ENCODE peak calls at places on chromosome 2, in eight cellular contexts. One of them, this sample, is unnamed.

GRCh38 chr2:101559576-101559975 is 84.7 kb upstream of the RFX8 start:
- DNase-seq in HS-5: no peak
- DNase-seq in NCI-H1105: no peak
- DNase-seq in activated CD4-positive, alpha-beta memory T cell treated with anti-CD3 and anti-CD28 coated beads, Interleukin-2, amount 10 ng/mL, durations not matched to agents 7 days and 5 days: no peak
- DNase-seq in kidney: no peak
- DNase-seq in T-helper 2 cell: no peak
- DNase-seq in PC-3: peak; percentile 76
- DNase-seq in NCI-H2081: no peak
- DNase-seq in this sample: no peak

GRCh38 chr2:232877940-232878511 is 8.0 kb downstream of the SNORC start:
- DNase-seq in NCI-H1105: no peak
- DNase-seq in HS-5: no peak
- DNase-seq in NCI-H2081: no peak
- DNase-seq in T-helper 2 cell: no peak
- DNase-seq in kidney: peak; percentile 70
- DNase-seq in PC-3: no peak
- DNase-seq in activated CD4-positive, alpha-beta memory T cell treated with anti-CD3 and anti-CD28 coated beads, Interleukin-2, amount 10 ng/mL, durations not matched to agents 7 days and 5 days: no peak
- DNase-seq in this sample: no peak

GRCh38 chr2:177314722-177315264 is 50.3 kb upstream of the NFE2L2 start:
- DNase-seq in T-helper 2 cell: no peak
- DNase-seq in PC-3: no peak
- DNase-seq in activated CD4-positive, alpha-beta memory T cell treated with anti-CD3 and anti-CD28 coated beads, Interleukin-2, amount 10 ng/mL, durations not matched to agents 7 days and 5 days: no peak
- DNase-seq in NCI-H2081: no peak
- DNase-seq in kidney: no peak
- DNase-seq in NCI-H1105: peak; percentile 19
- DNase-seq in HS-5: no peak
- DNase-seq in this sample: no peak

GRCh38 chr2:188853307-188853706 is 120.9 kb upstream of the COL3A1 start:
- DNase-seq in PC-3: no peak
- DNase-seq in T-helper 2 cell: no peak
- DNase-seq in kidney: no peak
- DNase-seq in activated CD4-positive, alpha-beta memory T cell treated with anti-CD3 and anti-CD28 coated beads, Interleukin-2, amount 10 ng/mL, durations not matched to agents 7 days and 5 days: no peak
- DNase-seq in NCI-H2081: no peak
- DNase-seq in NCI-H1105: no peak
- DNase-seq in HS-5: peak; percentile 97
- DNase-seq in this sample: no peak

GRCh38 chr2:145352499-145352898 is 832.6 kb upstream of the ZEB2 start:
- DNase-seq in NCI-H1105: no peak
- DNase-seq in HS-5: no peak
- DNase-seq in kidney: no peak
- DNase-seq in activated CD4-positive, alpha-beta memory T cell treated with anti-CD3 and anti-CD28 coated beads, Interleukin-2, amount 10 ng/mL, durations not matched to agents 7 days and 5 days: no peak
- DNase-seq in NCI-H2081: peak; percentile 63
- DNase-seq in PC-3: no peak
- DNase-seq in T-helper 2 cell: no peak
- DNase-seq in this sample: no peak

GRCh38 chr2:122236152-122236892 is 480.9 kb downstream of the TSN start:
- DNase-seq in HS-5: peak; percentile 93
- DNase-seq in kidney: peak; percentile 73
- DNase-seq in activated CD4-positive, alpha-beta memory T cell treated with anti-CD3 and anti-CD28 coated beads, Interleukin-2, amount 10 ng/mL, durations not matched to agents 7 days and 5 days: no peak
- DNase-seq in PC-3: peak; percentile 98
- DNase-seq in NCI-H2081: no peak
- DNase-seq in T-helper 2 cell: no peak
- DNase-seq in NCI-H1105: no peak
- DNase-seq in this sample: peak; percentile 78

GRCh38 chr2:85705680-85706039 is 11.5 kb downstream of the GNLY start:
- DNase-seq in HS-5: peak; percentile 85
- DNase-seq in PC-3: peak; percentile 58
- DNase-seq in NCI-H2081: no peak
- DNase-seq in NCI-H1105: no peak
- DNase-seq in kidney: no peak
- DNase-seq in T-helper 2 cell: no peak
- DNase-seq in activated CD4-positive, alpha-beta memory T cell treated with anti-CD3 and anti-CD28 coated beads, Interleukin-2, amount 10 ng/mL, durations not matched to agents 7 days and 5 days: no peak
- DNase-seq in this sample: no peak

GRCh38 chr2:186339716-186340115 is 146.3 kb upstream of the ZC3H15 start:
- DNase-seq in kidney: no peak
- DNase-seq in T-helper 2 cell: no peak
- DNase-seq in activated CD4-positive, alpha-beta memory T cell treated with anti-CD3 and anti-CD28 coated beads, Interleukin-2, amount 10 ng/mL, durations not matched to agents 7 days and 5 days: no peak
- DNase-seq in HS-5: no peak
- DNase-seq in NCI-H1105: no peak
- DNase-seq in NCI-H2081: no peak
- DNase-seq in PC-3: no peak
- DNase-seq in this sample: no peak

GRCh38 chr2:206556357-206556949 is 85.8 kb upstream of the FAM237A start:
- DNase-seq in activated CD4-positive, alpha-beta memory T cell treated with anti-CD3 and anti-CD28 coated beads, Interleukin-2, amount 10 ng/mL, durations not matched to agents 7 days and 5 days: no peak
- DNase-seq in T-helper 2 cell: no peak
- DNase-seq in NCI-H2081: peak; percentile 57
- DNase-seq in PC-3: peak; percentile 77
- DNase-seq in HS-5: peak; percentile 10
- DNase-seq in kidney: no peak
- DNase-seq in NCI-H1105: peak; percentile 49
- DNase-seq in this sample: no peak

GRCh38 chr2:143128681-143129580 is at the start of gene ARHGAP15:
- DNase-seq in PC-3: no peak
- DNase-seq in kidney: no peak
- DNase-seq in HS-5: no peak
- DNase-seq in T-helper 2 cell: peak; percentile 46
- DNase-seq in activated CD4-positive, alpha-beta memory T cell treated with anti-CD3 and anti-CD28 coated beads, Interleukin-2, amount 10 ng/mL, durations not matched to agents 7 days and 5 days: peak; percentile 79
- DNase-seq in NCI-H1105: no peak
- DNase-seq in NCI-H2081: no peak
- DNase-seq in this sample: no peak

GRCh38 chr2:178125125-178125524 is 12.9 kb downstream of the RBM45 start:
- DNase-seq in kidney: no peak
- DNase-seq in activated CD4-positive, alpha-beta memory T cell treated with anti-CD3 and anti-CD28 coated beads, Interleukin-2, amount 10 ng/mL, durations not matched to agents 7 days and 5 days: no peak
- DNase-seq in HS-5: no peak
- DNase-seq in T-helper 2 cell: no peak
- DNase-seq in PC-3: no peak
- DNase-seq in NCI-H1105: no peak
- DNase-seq in NCI-H2081: no peak
- DNase-seq in this sample: no peak

GRCh38 chr2:227377461-227378351 is 1.4 kb downstream of the TM4SF20 start:
- DNase-seq in HS-5: no peak
- DNase-seq in T-helper 2 cell: no peak
- DNase-seq in activated CD4-positive, alpha-beta memory T cell treated with anti-CD3 and anti-CD28 coated beads, Interleukin-2, amount 10 ng/mL, durations not matched to agents 7 days and 5 days: no peak
- DNase-seq in kidney: no peak
- DNase-seq in PC-3: no peak
- DNase-seq in NCI-H2081: no peak
- DNase-seq in NCI-H1105: no peak
- DNase-seq in this sample: no peak

GRCh38 chr2:185899364-185899763 is 160.8 kb downstream of the FSIP2 start:
- DNase-seq in kidney: no peak
- DNase-seq in NCI-H1105: no peak
- DNase-seq in T-helper 2 cell: no peak
- DNase-seq in HS-5: no peak
- DNase-seq in activated CD4-positive, alpha-beta memory T cell treated with anti-CD3 and anti-CD28 coated beads, Interleukin-2, amount 10 ng/mL, durations not matched to agents 7 days and 5 days: no peak
- DNase-seq in PC-3: no peak
- DNase-seq in NCI-H2081: no peak
- DNase-seq in this sample: no peak

GRCh38 chr2:232854082-232854481 is 16.0 kb upstream of the SNORC start:
- DNase-seq in activated CD4-positive, alpha-beta memory T cell treated with anti-CD3 and anti-CD28 coated beads, Interleukin-2, amount 10 ng/mL, durations not matched to agents 7 days and 5 days: no peak
- DNase-seq in kidney: peak; percentile 69
- DNase-seq in NCI-H1105: no peak
- DNase-seq in PC-3: peak; percentile 19
- DNase-seq in HS-5: no peak
- DNase-seq in NCI-H2081: no peak
- DNase-seq in T-helper 2 cell: no peak
- DNase-seq in this sample: no peak

GRCh38 chr2:42929985-42930581 is 137.7 kb upstream of the HAAO start:
- DNase-seq in T-helper 2 cell: no peak
- DNase-seq in NCI-H1105: no peak
- DNase-seq in HS-5: no peak
- DNase-seq in PC-3: no peak
- DNase-seq in kidney: no peak
- DNase-seq in NCI-H2081: peak; percentile 16
- DNase-seq in activated CD4-positive, alpha-beta memory T cell treated with anti-CD3 and anti-CD28 coated beads, Interleukin-2, amount 10 ng/mL, durations not matched to agents 7 days and 5 days: no peak
- DNase-seq in this sample: no peak

GRCh38 chr2:37307500-37307899 is 17.1 kb downstream of the PRKD3 start:
- DNase-seq in NCI-H2081: no peak
- DNase-seq in activated CD4-positive, alpha-beta memory T cell treated with anti-CD3 and anti-CD28 coated beads, Interleukin-2, amount 10 ng/mL, durations not matched to agents 7 days and 5 days: no peak
- DNase-seq in kidney: no peak
- DNase-seq in T-helper 2 cell: no peak
- DNase-seq in HS-5: no peak
- DNase-seq in PC-3: peak; percentile 33
- DNase-seq in NCI-H1105: no peak
- DNase-seq in this sample: no peak

GRCh38 chr2:101779652-101780051 is 82.1 kb downstream of the MAP4K4 start:
- DNase-seq in T-helper 2 cell: no peak
- DNase-seq in PC-3: no peak
- DNase-seq in NCI-H1105: no peak
- DNase-seq in kidney: no peak
- DNase-seq in NCI-H2081: no peak
- DNase-seq in activated CD4-positive, alpha-beta memory T cell treated with anti-CD3 and anti-CD28 coated beads, Interleukin-2, amount 10 ng/mL, durations not matched to agents 7 days and 5 days: no peak
- DNase-seq in HS-5: no peak
- DNase-seq in this sample: no peak